ENCODE peak calls at places on chromosomes 6 and 20, in six cellular contexts. G is H1, M is stomach, D is sigmoid colon, I is A549, R is tibial nerve. Z is an unnamed sample.

GRCh38 chr6:112027942-112028674 is 25.8 kb upstream of the CCN6 start:
- DNase-seq in M (no peak), G (no peak), R (no peak), I (no peak), D (no peak), Z (no peak)

GRCh38 chr6:143583542-143584330 is 72.2 kb upstream of the FUCA2 start:
- DNase-seq in D (no peak), I (no peak), G (no peak), M (no peak), R (no peak), Z (no peak)

GRCh38 chr20:49386848-49387605 is 95.4 kb downstream of the KCNB1 start:
- DNase-seq in D (peak; percentile 90), G (no peak), M (no peak), I (no peak), R (no peak), Z (no peak)

GRCh38 chr6:225121-225721 is 67.1 kb upstream of the DUSP22 start:
- DNase-seq in M (no peak), R (no peak), D (no peak), G (no peak), I (no peak), Z (no peak)

GRCh38 chr20:50244352-50245149 is 53.9 kb downstream of the CEBPB start:
- DNase-seq in M (peak; percentile 73), R (no peak), D (no peak), G (no peak), I (no peak), Z (no peak)

GRCh38 chr20:63706027-63706695 is 1.6 kb downstream of the ARFRP1 start:
- DNase-seq in D (peak; percentile 61), M (no peak), G (no peak), I (no peak), R (no peak), Z (no peak)

GRCh38 chr6:45494734-45495133 is 117.0 kb upstream of the SUPT3H start:
- DNase-seq in I (no peak), G (no peak), D (no peak), R (no peak), M (no peak), Z (no peak)

GRCh38 chr6:125151715-125152114 is 1.9 kb upstream of the TPD52L1 start:
- DNase-seq in D (no peak), R (no peak), G (no peak), I (no peak), M (no peak), Z (no peak)

DNA sequence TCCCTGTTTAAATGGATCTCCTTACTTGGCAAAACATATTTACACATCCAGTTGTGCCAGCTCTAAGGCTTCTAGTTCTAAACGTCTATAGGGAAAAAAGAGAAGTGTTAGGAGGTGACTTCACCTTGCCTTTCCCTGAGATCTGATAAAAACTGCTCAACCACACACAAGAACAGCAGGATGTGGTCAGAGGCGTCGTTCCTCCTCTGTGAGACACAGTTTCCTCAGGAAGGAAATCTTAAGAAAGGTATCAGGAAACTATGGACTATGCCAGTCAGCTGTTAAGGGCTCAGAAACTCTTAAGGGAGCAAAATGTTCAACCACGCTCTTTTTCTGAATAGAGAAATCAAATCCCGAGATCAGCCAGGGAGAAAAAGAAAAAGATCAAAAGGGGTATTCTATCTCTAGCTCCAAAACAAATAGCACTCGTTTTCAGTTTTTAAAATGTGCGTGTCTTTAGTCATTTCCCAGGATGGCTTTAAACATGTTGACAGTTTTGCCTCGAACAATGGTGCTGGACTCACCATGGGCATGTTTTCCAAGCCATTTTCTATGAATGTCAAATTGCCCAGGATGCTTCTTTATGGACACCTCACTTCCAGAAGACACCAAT is 154.5 kb downstream of the HACE1 start:
- DNase-seq in I (no peak), R (no peak), M (no peak), G (no peak), D (no peak), Z (no peak)
- TF ChIP-seq EP300 in I (no peak), R (peak; percentile 14), M (no peak), G (no peak), D (no peak), Z (no peak)

DNA sequence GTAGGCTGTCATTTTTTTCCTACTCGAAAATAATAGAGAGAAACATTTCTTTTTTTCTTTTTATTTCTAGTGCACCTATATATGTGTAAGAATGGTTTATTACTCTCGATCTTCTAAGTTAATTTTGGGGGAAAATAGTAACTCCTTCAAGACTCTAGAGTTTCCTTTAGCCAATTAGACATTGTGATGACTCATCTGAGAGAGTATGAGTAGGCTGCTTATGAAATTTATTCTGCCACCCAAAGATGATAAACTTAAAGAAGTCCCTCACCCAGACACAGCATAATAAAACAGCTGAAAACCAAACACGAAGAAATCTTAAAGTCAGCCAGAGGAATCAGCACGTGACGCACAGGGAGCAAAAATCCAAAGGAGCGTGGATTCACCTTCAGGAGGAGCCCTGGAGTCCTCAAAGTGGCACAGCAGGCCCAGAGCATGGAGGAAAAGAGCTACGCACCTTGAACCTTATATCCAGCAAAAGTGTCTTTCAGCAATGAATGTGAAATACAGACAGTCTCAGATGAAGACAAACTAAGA is 81.9 kb downstream of the ERMARD start:
- DNase-seq in R (no peak), M (no peak), G (no peak), I (no peak), D (no peak), Z (no peak)
- TF ChIP-seq CTCF in R (no peak), M (no peak), G (no peak), I (no peak), D (no peak), Z (no peak)

GRCh38 chr6:20919677-20920385 is 385.6 kb downstream of the CDKAL1 start:
- DNase-seq in M (no peak), I (no peak), R (no peak), G (no peak), D (no peak), Z (no peak)
- TF ChIP-seq EP300 in M (no peak), I (no peak), R (no peak), G (no peak), D (no peak), Z (no peak)

GRCh38 chr6:89853068-89853467 is 23.4 kb downstream of the CASP8AP2 start:
- DNase-seq in D (no peak), R (no peak), M (no peak), I (no peak), G (no peak), Z (no peak)
- TF ChIP-seq CTCF in D (no peak), R (no peak), M (no peak), I (no peak), G (no peak), Z (no peak)

GRCh38 chr20:53739799-53740785 is 146.5 kb upstream of the ZNF217 start:
- DNase-seq in G (no peak), D (no peak), I (no peak), R (no peak), M (no peak), Z (no peak)
- TF ChIP-seq EP300 in G (no peak), D (no peak), I (no peak), R (no peak), M (no peak), Z (no peak)

GRCh38 chr6:163179061-163179460 is 235.5 kb upstream of the QKI start:
- DNase-seq in R (no peak), I (no peak), D (no peak), M (no peak), G (no peak), Z (no peak)

GRCh38 chr6:163181666-163182180 is 232.8 kb upstream of the QKI start:
- DNase-seq in M (no peak), R (no peak), G (no peak), I (no peak), D (no peak), Z (no peak)

GRCh38 chr6:163179721-163180120 is 234.8 kb upstream of the QKI start:
- DNase-seq in G (no peak), I (no peak), R (no peak), M (no peak), D (no peak), Z (no peak)

GRCh38 chr6:163182696-163183095 is 231.8 kb upstream of the QKI start:
- DNase-seq in I (no peak), M (no peak), D (no peak), G (no peak), R (no peak), Z (no peak)

DNA sequence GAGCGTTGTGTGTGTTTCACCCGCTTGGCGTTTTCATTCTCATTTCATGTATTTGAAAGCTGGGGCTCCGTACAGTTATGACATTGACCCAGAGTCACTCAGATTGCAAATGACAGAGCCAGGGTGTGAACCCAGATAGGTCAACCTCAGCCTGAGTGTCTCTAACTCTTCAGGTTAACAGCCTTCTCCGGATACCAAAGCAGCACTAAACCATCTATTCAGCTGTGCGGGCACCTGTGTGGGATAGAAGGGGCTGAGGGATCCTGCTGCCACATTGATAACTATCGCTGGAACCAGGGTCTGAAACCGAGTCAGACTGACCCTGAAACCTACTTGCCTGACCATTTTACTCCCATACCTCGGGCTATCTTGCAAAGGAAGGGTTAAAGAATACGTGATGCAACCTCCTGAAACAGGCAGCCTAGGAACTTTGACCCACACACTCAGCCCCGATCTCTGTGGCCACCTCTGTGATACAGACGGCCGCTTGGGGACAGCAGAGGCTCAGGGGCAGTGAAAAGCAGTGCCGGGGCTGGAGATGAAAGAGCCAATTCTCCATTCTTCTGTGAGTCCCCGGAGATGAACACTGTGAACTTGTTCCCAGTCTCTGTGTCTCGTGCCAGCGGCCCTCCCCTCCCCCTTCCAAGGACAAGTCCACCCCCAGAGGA is 233.5 kb upstream of the QKI start:
- DNase-seq in D (peak; percentile 84), I (peak; percentile 51), G (peak; percentile 46), M (peak; percentile 77), R (peak; percentile 74), Z (no peak)
- TF ChIP-seq CTCF in D (peak; percentile 36), I (peak; percentile 70), G (peak; percentile 84), M (peak; percentile 66), R (peak; percentile 86), Z (no peak)

DNA sequence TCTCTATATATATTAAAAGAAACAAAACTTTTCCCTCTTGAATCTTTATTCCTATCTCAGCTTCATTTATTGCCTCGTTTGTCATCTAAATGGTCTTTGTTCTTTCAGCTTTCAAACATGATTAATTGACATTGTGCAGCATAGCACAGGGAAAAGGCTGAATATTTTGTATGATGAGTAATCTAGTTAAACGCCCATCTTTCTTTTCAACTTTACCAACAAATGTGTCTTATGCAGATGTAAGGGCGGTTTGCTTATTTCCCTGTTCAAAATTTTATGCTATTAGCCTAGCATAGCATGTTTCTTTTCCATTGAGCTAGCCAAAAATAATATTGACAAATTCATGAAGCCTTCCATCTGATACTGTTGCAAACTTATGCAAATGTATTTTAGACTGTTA is 176.4 kb upstream of the AKAP12 start:
- DNase-seq in I (no peak), M (no peak), G (no peak), D (no peak), R (no peak), Z (no peak)
- TF ChIP-seq EP300 in I (no peak), M (no peak), G (no peak), D (no peak), R (no peak), Z (no peak)

DNA sequence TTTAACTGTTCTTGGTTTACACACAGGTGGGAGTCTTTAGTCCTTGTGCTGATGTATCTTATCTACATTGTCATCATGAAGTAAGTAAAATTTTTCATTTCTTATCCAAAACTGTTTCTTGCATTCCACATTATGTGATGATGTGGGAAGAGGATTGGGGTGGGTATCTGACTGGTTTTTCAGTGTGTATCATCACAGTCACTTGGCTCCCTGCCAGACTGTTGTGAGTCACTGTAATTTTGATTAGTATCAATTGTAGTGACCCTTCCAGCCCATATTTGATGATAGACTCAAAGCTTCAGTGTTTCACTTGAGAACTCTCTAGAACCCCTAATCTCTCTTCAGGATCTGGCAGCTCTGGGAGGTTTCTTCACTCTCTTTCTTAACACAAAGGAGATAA is 84.5 kb upstream of the RIN2 start:
- DNase-seq in G (no peak), I (no peak), D (no peak), M (no peak), R (no peak), Z (no peak)
- TF ChIP-seq CTCF in G (no peak), I (no peak), D (no peak), M (no peak), R (no peak), Z (no peak)

Z was measured in ovary.